ENCODE peak calls at places on chromosomes 5 and 9, in five cellular contexts. Q, O, T, D and S are unnamed samples.

GRCh38 chr9:95085861-95086563 is 231.5 kb downstream of the FANCC start:
- DNase-seq in D (no peak), T (no peak), Q (no peak), O (no peak), S (no peak)

GRCh38 chr9:16803648-16804047 is 66.8 kb downstream of the BNC2 start:
- DNase-seq in D (no peak), Q (no peak), O (no peak), T (no peak), S (no peak)

GRCh38 chr5:133706732-133707430 is 94.5 kb upstream of the FSTL4 start:
- DNase-seq in T (no peak), D (no peak), Q (no peak), O (no peak), S (no peak)

GRCh38 chr5:132090107-132090506 is 16.5 kb downstream of the CSF2 start:
- DNase-seq in Q (peak; percentile 87), T (no peak), D (no peak), O (no peak), S (peak; percentile 93)

GRCh38 chr9:85577353-85577952 is 164.3 kb downstream of the AGTPBP1 start:
- DNase-seq in T (no peak), Q (no peak), O (no peak), D (no peak), S (peak; percentile 4)

GRCh38 chr9:36245906-36246305 is 12.3 kb downstream of the GNE start:
- DNase-seq in D (no peak), Q (no peak), O (no peak), T (no peak), S (peak; percentile 29)

GRCh38 chr9:77092536-77092935 is 73.1 kb downstream of the FOXB2 start:
- DNase-seq in T (no peak), O (no peak), D (no peak), Q (peak; percentile 25), S (no peak)

GRCh38 chr5:123099514-123100151 is 10.6 kb downstream of the PRDM6 start:
- DNase-seq in D (no peak), O (peak; percentile 56), T (peak; percentile 73), Q (no peak), S (no peak)

GRCh38 chr9:34991833-34992375 is 2.4 kb downstream of the DNAJB5 start:
- DNase-seq in D (no peak), T (no peak), Q (no peak), O (peak; percentile 27), S (no peak)

GRCh38 chr5:149063017-149063687 is at the start of gene SH3TC2:
- DNase-seq in O (peak; percentile 22), D (no peak), Q (peak; percentile 56), T (peak; percentile 67), S (peak; percentile 61)

GRCh38 chr9:893843-894420 is 52.4 kb downstream of the DMRT1 start:
- DNase-seq in T (peak; percentile 54), Q (peak; percentile 64), D (peak; percentile 23), O (peak; percentile 43), S (peak; percentile 49)